ENCODE peak calls at places on chromosomes 13 and 19, in nine cellular contexts. P is AG04449, I is tibial artery, V is neural crest cell, O is right atrium auricular region, K is HEK293T, Y is GDM1, F is T-helper 1 cell, H is IMR-90. E is an unnamed sample.

GRCh38 chr13:35882722-35883497 is 248.3 kb downstream of the DCLK1 start:
- DNase-seq in P (no peak), I (no peak), V (no peak), O (no peak), K (no peak), Y (no peak), F (no peak), H (peak; percentile 47), E (no peak)

GRCh38 chr13:30796833-30797601 is 61.7 kb downstream of the ALOX5AP start:
- DNase-seq in P (no peak), I (no peak), V (no peak), O (no peak), K (no peak), Y (no peak), F (no peak), H (peak; percentile 44), E (no peak)

GRCh38 chr19:47253467-47253881 is 2.9 kb upstream of the CCDC9 start:
- DNase-seq in P (peak; percentile 69), I (no peak), V (no peak), O (no peak), K (no peak), Y (no peak), F (no peak), H (peak; percentile 91), E (no peak)

GRCh38 chr19:16136185-16137067 is 7.1 kb upstream of the HSH2D start:
- DNase-seq in P (no peak), I (no peak), V (no peak), O (no peak), K (no peak), Y (no peak), F (no peak), H (no peak), E (no peak)

GRCh38 chr13:72839831-72840426 is 58.0 kb downstream of the PIBF1 start:
- DNase-seq in P (no peak), I (no peak), V (peak; percentile 8), O (no peak), K (peak; percentile 86), Y (no peak), F (no peak), H (peak; percentile 42), E (peak; percentile 46)

GRCh38 chr19:38425810-38426466 is at the start of gene RASGRP4:
- DNase-seq in P (no peak), I (peak; percentile 25), V (no peak), O (no peak), K (no peak), Y (peak; percentile 89), F (no peak), H (no peak), E (no peak)

GRCh38 chr13:24135674-24136300 is 24.7 kb upstream of the SPATA13 start:
- DNase-seq in P (no peak), I (no peak), V (no peak), O (no peak), K (no peak), Y (no peak), F (no peak), H (peak; percentile 77), E (no peak)

GRCh38 chr13:21675095-21676007 is 4.5 kb downstream of the FGF9 start:
- DNase-seq in P (no peak), I (no peak), V (peak; percentile 3), O (no peak), K (peak; percentile 9), Y (no peak), F (peak; percentile 28), H (no peak), E (no peak)

GRCh38 chr19:48970923-48971395 is 5.8 kb downstream of the FTL start:
- DNase-seq in P (no peak), I (peak; percentile 70), V (peak; percentile 90), O (peak; percentile 77), K (peak; percentile 79), Y (peak; percentile 72), F (peak; percentile 73), H (peak; percentile 77), E (peak; percentile 72)

GRCh38 chr19:43773725-43774102 is 7.1 kb downstream of the KCNN4 start:
- DNase-seq in P (no peak), I (no peak), V (no peak), O (no peak), K (no peak), Y (no peak), F (no peak), H (no peak), E (no peak)

GRCh38 chr19:290539-291521 is at the start of gene PLPP2:
- DNase-seq in P (no peak), I (no peak), V (no peak), O (no peak), K (no peak), Y (no peak), F (no peak), H (no peak), E (no peak)

GRCh38 chr13:113825851-113826250 is 38.0 kb downstream of the GAS6 start:
- DNase-seq in P (no peak), I (no peak), V (no peak), O (no peak), K (no peak), Y (no peak), F (no peak), H (no peak), E (no peak)

GRCh38 chr19:47296036-47296435 is 13.6 kb upstream of the C5AR1 start:
- DNase-seq in P (no peak), I (peak; percentile 81), V (peak; percentile 87), O (peak; percentile 77), K (peak; percentile 76), Y (peak; percentile 33), F (peak; percentile 76), H (peak; percentile 74), E (peak; percentile 80)

GRCh38 chr13:35923347-35923746 is 207.8 kb downstream of the DCLK1 start:
- DNase-seq in P (no peak), I (no peak), V (no peak), O (no peak), K (no peak), Y (no peak), F (no peak), H (peak; percentile 68), E (peak; percentile 4)

GRCh38 chr19:48905664-48906063 is 5.6 kb downstream of the NUCB1 start:
- DNase-seq in P (no peak), I (no peak), V (no peak), O (no peak), K (no peak), Y (no peak), F (no peak), H (no peak), E (no peak)

GRCh38 chr13:24629320-24629719 is 50.9 kb upstream of the ATP12A start:
- DNase-seq in P (no peak), I (no peak), V (no peak), O (no peak), K (no peak), Y (no peak), F (no peak), H (no peak), E (no peak)

GRCh38 chr13:50365683-50366391 is 350.6 kb downstream of the KCNRG start:
- DNase-seq in P (no peak), I (no peak), V (no peak), O (no peak), K (no peak), Y (no peak), F (no peak), H (no peak), E (peak; percentile 23)

GRCh38 chr13:20676213-20676612 is 27.3 kb upstream of the IL17D start:
- DNase-seq in P (no peak), I (no peak), V (no peak), O (no peak), K (no peak), Y (no peak), F (no peak), H (no peak), E (no peak)

GRCh38 chr13:51697855-51698254 is 106.1 kb downstream of the DHRS12 start:
- DNase-seq in P (no peak), I (no peak), V (no peak), O (no peak), K (no peak), Y (no peak), F (no peak), H (peak; percentile 18), E (no peak)

GRCh38 chr19:46842791-46843190 is 7.9 kb downstream of the AP2S1 start:
- DNase-seq in P (no peak), I (no peak), V (no peak), O (no peak), K (no peak), Y (no peak), F (no peak), H (no peak), E (no peak)

GRCh38 chr19:40521276-40521675 is 54.5 kb downstream of the SPTBN4 start:
- DNase-seq in P (no peak), I (no peak), V (no peak), O (no peak), K (no peak), Y (no peak), F (no peak), H (peak; percentile 29), E (peak; percentile 38)

GRCh38 chr13:32045963-32046785 is 14.6 kb downstream of the FRY start:
- DNase-seq in P (no peak), I (no peak), V (no peak), O (no peak), K (no peak), Y (peak; percentile 34), F (no peak), H (peak; percentile 56), E (no peak)

GRCh38 chr19:39413903-39414608 is 1.6 kb downstream of the PLEKHG2 start:
- DNase-seq in P (no peak), I (peak; percentile 59), V (no peak), O (no peak), K (no peak), Y (no peak), F (no peak), H (peak; percentile 28), E (no peak)

GRCh38 chr19:50427318-50427925 is 5.3 kb upstream of the MYBPC2 start:
- DNase-seq in P (no peak), I (no peak), V (no peak), O (no peak), K (no peak), Y (no peak), F (no peak), H (no peak), E (no peak)

GRCh38 chr19:15550847-15551182 is 42.5 kb downstream of the CYP4F22 start:
- DNase-seq in P (no peak), I (no peak), V (no peak), O (no peak), K (no peak), Y (no peak), F (no peak), H (no peak), E (no peak)

GRCh38 chr19:16620018-16620417 is 8.0 kb downstream of the MED26 start:
- DNase-seq in P (no peak), I (no peak), V (no peak), O (no peak), K (no peak), Y (no peak), F (no peak), H (no peak), E (no peak)

GRCh38 chr13:28251462-28251861 is 113.1 kb downstream of the PAN3 start:
- DNase-seq in P (no peak), I (no peak), V (no peak), O (no peak), K (no peak), Y (peak; percentile 32), F (no peak), H (no peak), E (no peak)

GRCh38 chr19:10292206-10292788 is 2.5 kb downstream of the ICAM5 start:
- DNase-seq in P (no peak), I (peak; percentile 71), V (peak; percentile 65), O (no peak), K (peak; percentile 92), Y (no peak), F (peak; percentile 60), H (peak; percentile 78), E (no peak)

GRCh38 chr13:107461751-107462150 is 753.6 kb downstream of the LIG4 start:
- DNase-seq in P (no peak), I (no peak), V (no peak), O (no peak), K (no peak), Y (no peak), F (no peak), H (peak; percentile 66), E (peak; percentile 65)

E was measured in NCI-H460.